ENCODE peak calls at places on chromosome 3, in five cellular contexts. One of them, this sample, is unnamed.

GRCh38 chr3:45104715-45105711 is 41.2 kb downstream of the CDCP1 start:
- DNase-seq in CD8-positive, alpha-beta memory T cell: no peak
- DNase-seq in astrocyte: peak; percentile 70
- DNase-seq in heart left ventricle: no peak
- DNase-seq in hepatocyte: no peak
- DNase-seq in this sample: no peak

GRCh38 chr3:150136242-150136641 is 165.5 kb upstream of the PFN2 start:
- DNase-seq in hepatocyte: no peak
- DNase-seq in astrocyte: no peak
- DNase-seq in heart left ventricle: no peak
- DNase-seq in CD8-positive, alpha-beta memory T cell: no peak
- DNase-seq in this sample: no peak

GRCh38 chr3:195896361-195897080 is 11.8 kb downstream of the TNK2 start:
- DNase-seq in heart left ventricle: peak; percentile 75
- DNase-seq in CD8-positive, alpha-beta memory T cell: no peak
- DNase-seq in hepatocyte: peak; percentile 74
- DNase-seq in astrocyte: peak; percentile 79
- DNase-seq in this sample: no peak

GRCh38 chr3:159765025-159765859 is 223.4 kb upstream of the IL12A start:
- DNase-seq in heart left ventricle: peak; percentile 82
- DNase-seq in hepatocyte: peak; percentile 85
- DNase-seq in CD8-positive, alpha-beta memory T cell: no peak
- DNase-seq in astrocyte: peak; percentile 99
- DNase-seq in this sample: peak; percentile 12

GRCh38 chr3:189355481-189356201 is 183.9 kb downstream of the TPRG1 start:
- DNase-seq in hepatocyte: peak; percentile 28
- DNase-seq in astrocyte: peak; percentile 80
- DNase-seq in heart left ventricle: no peak
- DNase-seq in CD8-positive, alpha-beta memory T cell: peak; percentile 69
- DNase-seq in this sample: peak; percentile 46

GRCh38 chr3:50242778-50243551 is 7.0 kb downstream of the GNAI2 start:
- DNase-seq in hepatocyte: no peak
- DNase-seq in heart left ventricle: peak; percentile 86
- DNase-seq in astrocyte: peak; percentile 58
- DNase-seq in CD8-positive, alpha-beta memory T cell: no peak
- DNase-seq in this sample: no peak

GRCh38 chr3:25872200-25872877 is 82.4 kb downstream of the OXSM start:
- DNase-seq in heart left ventricle: no peak
- DNase-seq in astrocyte: no peak
- DNase-seq in CD8-positive, alpha-beta memory T cell: no peak
- DNase-seq in hepatocyte: no peak
- DNase-seq in this sample: no peak

GRCh38 chr3:38645601-38646000 is 3.9 kb downstream of the SCN5A start:
- DNase-seq in astrocyte: no peak
- DNase-seq in hepatocyte: no peak
- DNase-seq in CD8-positive, alpha-beta memory T cell: no peak
- DNase-seq in heart left ventricle: peak; percentile 77
- DNase-seq in this sample: no peak

GRCh38 chr3:59566481-59566975 is 516.7 kb upstream of the CFAP20DC start:
- DNase-seq in CD8-positive, alpha-beta memory T cell: no peak
- DNase-seq in hepatocyte: no peak
- DNase-seq in heart left ventricle: no peak
- DNase-seq in astrocyte: no peak
- DNase-seq in this sample: no peak

GRCh38 chr3:45553469-45553974 is 41.0 kb upstream of the LIMD1 start:
- DNase-seq in CD8-positive, alpha-beta memory T cell: no peak
- DNase-seq in astrocyte: peak; percentile 84
- DNase-seq in hepatocyte: peak; percentile 25
- DNase-seq in heart left ventricle: peak; percentile 84
- DNase-seq in this sample: no peak

GRCh38 chr3:56792201-56792600 is 9.5 kb downstream of the ARHGEF3 start:
- DNase-seq in hepatocyte: no peak
- DNase-seq in astrocyte: no peak
- DNase-seq in heart left ventricle: no peak
- DNase-seq in CD8-positive, alpha-beta memory T cell: no peak
- DNase-seq in this sample: no peak

GRCh38 chr3:10192953-10193691 is 28.4 kb downstream of the IRAK2 start:
- DNase-seq in CD8-positive, alpha-beta memory T cell: peak; percentile 67
- DNase-seq in hepatocyte: peak; percentile 39
- DNase-seq in astrocyte: peak; percentile 90
- DNase-seq in heart left ventricle: no peak
- DNase-seq in this sample: no peak

GRCh38 chr3:132659370-132660055 is at the start of gene ACAD11:
- DNase-seq in CD8-positive, alpha-beta memory T cell: peak; percentile 57
- DNase-seq in astrocyte: peak; percentile 75
- DNase-seq in hepatocyte: peak; percentile 78
- DNase-seq in heart left ventricle: peak; percentile 80
- DNase-seq in this sample: peak; percentile 75

DNA sequence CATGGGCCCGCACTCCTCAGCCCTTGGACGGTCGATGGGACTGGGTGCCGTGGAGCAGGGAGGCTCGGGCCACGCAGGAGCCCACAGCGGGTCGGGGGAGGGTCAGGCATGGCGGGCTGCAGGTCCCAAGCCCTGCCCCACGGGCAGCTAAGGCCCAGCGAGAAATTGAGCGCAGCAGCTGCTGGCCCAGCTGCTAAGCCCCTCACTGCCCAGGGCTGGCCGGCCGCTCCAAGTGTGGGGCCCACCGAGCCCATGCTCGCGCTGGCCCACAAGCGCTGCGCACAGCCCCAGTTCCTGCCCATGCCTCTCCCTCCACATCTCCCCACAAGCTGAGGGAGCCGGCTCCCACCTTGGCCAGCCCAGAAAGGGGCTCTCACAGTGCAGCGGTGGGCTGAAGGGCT is 259.4 kb downstream of the VGLL3 start:
- DNase-seq in hepatocyte: no peak
- DNase-seq in heart left ventricle: no peak
- DNase-seq in CD8-positive, alpha-beta memory T cell: no peak
- DNase-seq in astrocyte: no peak
- DNase-seq in this sample: no peak
- H3K9me3 ChIP-seq in hepatocyte: no peaks in the 10 kb centered on the region
- H3K9me3 ChIP-seq in heart left ventricle: no peaks in the 10 kb centered on the region
- H3K9me3 ChIP-seq in CD8-positive, alpha-beta memory T cell: no peaks in the 10 kb centered on the region
- H3K9me3 ChIP-seq in astrocyte: no peaks in the 10 kb centered on the region
- H3K9me3 ChIP-seq in this sample: peaks cover 1% of the 10 kb centered on the region

DNA sequence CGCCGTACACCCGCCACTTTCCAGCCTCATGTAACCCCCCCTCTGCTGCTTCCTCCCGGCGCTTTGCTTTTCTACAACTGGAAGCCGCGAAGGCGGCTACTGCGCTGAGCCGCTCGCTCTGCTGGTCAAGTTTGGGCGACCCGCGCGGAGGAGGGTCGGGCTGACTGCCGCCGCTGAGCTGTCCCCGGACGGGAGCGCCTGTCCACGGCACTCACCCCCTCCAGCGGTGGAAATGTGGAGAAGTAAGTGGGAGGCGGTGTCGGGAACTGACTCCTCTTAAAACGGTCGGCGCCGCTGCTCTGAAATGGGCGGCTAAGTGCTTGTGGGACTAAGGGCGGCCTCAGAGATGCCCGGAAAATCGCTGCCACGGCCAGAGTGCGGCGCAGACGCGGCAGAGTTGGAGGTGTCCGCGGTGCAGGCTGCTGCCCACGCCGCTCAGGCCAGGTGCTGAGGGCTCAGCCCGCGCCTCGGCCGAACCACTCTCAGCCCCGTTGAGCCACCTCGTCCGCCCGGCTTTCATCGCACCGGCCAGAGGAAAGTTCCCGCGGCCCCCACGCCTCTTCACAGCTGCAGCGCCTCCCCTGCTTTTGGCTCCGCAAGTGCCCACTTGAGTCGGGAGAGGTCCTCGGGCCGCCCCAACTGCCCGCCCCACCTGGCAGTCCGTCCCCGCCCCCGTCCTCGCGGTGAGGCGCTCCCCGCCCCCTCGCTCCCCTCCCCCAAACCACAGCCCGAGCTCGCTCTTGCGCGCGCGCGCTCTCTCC is 394 bp upstream of the EPHA6 start:
- DNase-seq in heart left ventricle: peak; percentile 45
- DNase-seq in hepatocyte: peak; percentile 85
- DNase-seq in astrocyte: peak; percentile 36
- DNase-seq in CD8-positive, alpha-beta memory T cell: no peak
- DNase-seq in this sample: peak; percentile 3
- H3K27ac ChIP-seq in heart left ventricle: peak overlapping the region; percentile 50
- H3K27ac ChIP-seq in hepatocyte: peak overlapping the region; percentile 38
- H3K27ac ChIP-seq in astrocyte: no peak overlapping the region
- H3K27ac ChIP-seq in CD8-positive, alpha-beta memory T cell: no peak overlapping the region
- H3K27ac ChIP-seq in this sample: no peak overlapping the region

GRCh38 chr3:66481071-66482001 is 19.5 kb downstream of the LRIG1 start:
- DNase-seq in CD8-positive, alpha-beta memory T cell: no peak
- DNase-seq in astrocyte: no peak
- DNase-seq in heart left ventricle: no peak
- DNase-seq in hepatocyte: no peak
- DNase-seq in this sample: peak; percentile 82
- H3K4me1 ChIP-seq in CD8-positive, alpha-beta memory T cell: peaks cover 57% of the 10 kb centered on the region
- H3K4me1 ChIP-seq in astrocyte: peaks cover 61% of the 10 kb centered on the region
- H3K4me1 ChIP-seq in heart left ventricle: peaks cover 100% of the 10 kb centered on the region
- H3K4me1 ChIP-seq in hepatocyte: peaks cover 52% of the 10 kb centered on the region
- H3K4me1 ChIP-seq in this sample: peaks cover 42% of the 10 kb centered on the region

GRCh38 chr3:93961489-93961888 is 12.2 kb downstream of the PROS1 start:
- DNase-seq in CD8-positive, alpha-beta memory T cell: no peak
- DNase-seq in astrocyte: no peak
- DNase-seq in heart left ventricle: no peak
- DNase-seq in hepatocyte: no peak
- DNase-seq in this sample: no peak
- H3K9me3 ChIP-seq in CD8-positive, alpha-beta memory T cell: no peaks in the 10 kb centered on the region
- H3K9me3 ChIP-seq in astrocyte: no peaks in the 10 kb centered on the region
- H3K9me3 ChIP-seq in heart left ventricle: no peaks in the 10 kb centered on the region
- H3K9me3 ChIP-seq in hepatocyte: no peaks in the 10 kb centered on the region
- H3K9me3 ChIP-seq in this sample: no peaks in the 10 kb centered on the region

GRCh38 chr3:197575362-197575761 is 19.6 kb upstream of the BDH1 start:
- DNase-seq in CD8-positive, alpha-beta memory T cell: no peak
- DNase-seq in heart left ventricle: no peak
- DNase-seq in hepatocyte: no peak
- DNase-seq in astrocyte: no peak
- DNase-seq in this sample: no peak
- H3K27ac ChIP-seq in CD8-positive, alpha-beta memory T cell: no peak overlapping the region
- H3K27ac ChIP-seq in heart left ventricle: no peak overlapping the region
- H3K27ac ChIP-seq in hepatocyte: peak overlapping the region; percentile 71
- H3K27ac ChIP-seq in astrocyte: no peak overlapping the region
- H3K27ac ChIP-seq in this sample: no peak overlapping the region

DNA sequence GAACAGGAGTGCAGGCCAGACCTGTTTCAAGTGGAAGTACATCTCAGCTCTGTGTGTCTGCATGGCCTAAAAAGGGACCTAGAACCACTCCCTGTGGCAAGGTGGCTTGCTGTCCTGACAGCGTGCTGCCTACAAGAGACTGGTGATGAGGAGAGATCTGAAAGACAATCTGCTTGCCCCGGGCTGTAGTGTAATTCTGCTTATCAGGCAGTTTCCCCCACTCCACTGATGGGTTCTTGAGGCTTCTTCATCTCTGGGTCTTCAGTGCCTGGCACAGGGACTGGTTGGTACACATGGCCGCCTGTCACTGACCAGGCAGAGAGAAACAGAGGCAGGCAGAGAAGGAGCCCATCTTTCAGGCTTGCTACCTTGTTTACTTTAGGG is 57.6 kb downstream of the HEG1 start:
- DNase-seq in astrocyte: no peak
- DNase-seq in heart left ventricle: no peak
- DNase-seq in hepatocyte: no peak
- DNase-seq in CD8-positive, alpha-beta memory T cell: no peak
- DNase-seq in this sample: no peak
- H3K4me1 ChIP-seq in astrocyte: no peaks in the 10 kb centered on the region
- H3K4me1 ChIP-seq in heart left ventricle: peaks cover 93% of the 10 kb centered on the region
- H3K4me1 ChIP-seq in hepatocyte: peaks cover 18% of the 10 kb centered on the region
- H3K4me1 ChIP-seq in CD8-positive, alpha-beta memory T cell: peaks cover 22% of the 10 kb centered on the region
- H3K4me1 ChIP-seq in this sample: no peaks in the 10 kb centered on the region